ENCODE peak calls at places on chromosomes 16 and 17, in nine cellular contexts. One of them, this sample, is unnamed.

GRCh38 chr16:74257061-74257460 is 39.6 kb upstream of the PSMD7 start:
- DNase-seq in stomach: no peak
- DNase-seq in body of pancreas: no peak
- DNase-seq in heart right ventricle: no peak
- DNase-seq in MM.1S: no peak
- DNase-seq in Panc1: no peak
- DNase-seq in fibroblast of lung: no peak
- DNase-seq in HL-60: peak; percentile 71
- DNase-seq in dorsolateral prefrontal cortex: no peak
- DNase-seq in this sample: no peak

GRCh38 chr16:15704545-15704987 is 54.5 kb downstream of the NDE1 start:
- DNase-seq in stomach: peak; percentile 70
- DNase-seq in body of pancreas: peak; percentile 78
- DNase-seq in heart right ventricle: peak; percentile 81
- DNase-seq in MM.1S: peak; percentile 26
- DNase-seq in Panc1: peak; percentile 58
- DNase-seq in fibroblast of lung: peak; percentile 50
- DNase-seq in HL-60: peak; percentile 70
- DNase-seq in dorsolateral prefrontal cortex: peak; percentile 75
- DNase-seq in this sample: peak; percentile 61

GRCh38 chr16:88970095-88970494 is 6.9 kb downstream of the CBFA2T3 start:
- DNase-seq in stomach: no peak
- DNase-seq in body of pancreas: no peak
- DNase-seq in heart right ventricle: no peak
- DNase-seq in MM.1S: peak; percentile 18
- DNase-seq in Panc1: no peak
- DNase-seq in fibroblast of lung: no peak
- DNase-seq in HL-60: no peak
- DNase-seq in dorsolateral prefrontal cortex: no peak
- DNase-seq in this sample: no peak

GRCh38 chr17:78421534-78422266 is 43.3 kb downstream of the PGS1 start:
- DNase-seq in stomach: peak; percentile 80
- DNase-seq in body of pancreas: peak; percentile 81
- DNase-seq in heart right ventricle: peak; percentile 76
- DNase-seq in MM.1S: peak; percentile 51
- DNase-seq in Panc1: peak; percentile 51
- DNase-seq in fibroblast of lung: peak; percentile 56
- DNase-seq in HL-60: peak; percentile 75
- DNase-seq in dorsolateral prefrontal cortex: peak; percentile 65
- DNase-seq in this sample: peak; percentile 71

GRCh38 chr17:80243526-80244433 is 16.9 kb upstream of the RNF213 start:
- DNase-seq in stomach: no peak
- DNase-seq in body of pancreas: no peak
- DNase-seq in heart right ventricle: no peak
- DNase-seq in MM.1S: no peak
- DNase-seq in Panc1: no peak
- DNase-seq in fibroblast of lung: no peak
- DNase-seq in HL-60: no peak
- DNase-seq in dorsolateral prefrontal cortex: no peak
- DNase-seq in this sample: no peak

GRCh38 chr16:80903616-80904015 is 99.2 kb upstream of the CDYL2 start:
- DNase-seq in stomach: no peak
- DNase-seq in body of pancreas: no peak
- DNase-seq in heart right ventricle: no peak
- DNase-seq in MM.1S: no peak
- DNase-seq in Panc1: no peak
- DNase-seq in fibroblast of lung: no peak
- DNase-seq in HL-60: no peak
- DNase-seq in dorsolateral prefrontal cortex: no peak
- DNase-seq in this sample: no peak

GRCh38 chr17:27982688-27983087 is 59.8 kb upstream of the NLK start:
- DNase-seq in stomach: no peak
- DNase-seq in body of pancreas: no peak
- DNase-seq in heart right ventricle: no peak
- DNase-seq in MM.1S: no peak
- DNase-seq in Panc1: no peak
- DNase-seq in fibroblast of lung: no peak
- DNase-seq in HL-60: no peak
- DNase-seq in dorsolateral prefrontal cortex: no peak
- DNase-seq in this sample: no peak

GRCh38 chr16:66905633-66906539 is 12.8 kb downstream of the CDH16 start:
- DNase-seq in stomach: peak; percentile 86
- DNase-seq in body of pancreas: peak; percentile 71
- DNase-seq in heart right ventricle: peak; percentile 88
- DNase-seq in MM.1S: peak; percentile 88
- DNase-seq in Panc1: no peak
- DNase-seq in fibroblast of lung: no peak
- DNase-seq in HL-60: no peak
- DNase-seq in dorsolateral prefrontal cortex: no peak
- DNase-seq in this sample: peak; percentile 54

GRCh38 chr17:20189979-20190378 is 180.8 kb downstream of the SPECC1 start:
- DNase-seq in stomach: no peak
- DNase-seq in body of pancreas: no peak
- DNase-seq in heart right ventricle: no peak
- DNase-seq in MM.1S: no peak
- DNase-seq in Panc1: no peak
- DNase-seq in fibroblast of lung: no peak
- DNase-seq in HL-60: no peak
- DNase-seq in dorsolateral prefrontal cortex: no peak
- DNase-seq in this sample: no peak

GRCh38 chr17:58282442-58282841 is 1.7 kb upstream of the MPO start:
- DNase-seq in stomach: no peak
- DNase-seq in body of pancreas: no peak
- DNase-seq in heart right ventricle: no peak
- DNase-seq in MM.1S: no peak
- DNase-seq in Panc1: no peak
- DNase-seq in fibroblast of lung: no peak
- DNase-seq in HL-60: peak; percentile 41
- DNase-seq in dorsolateral prefrontal cortex: no peak
- DNase-seq in this sample: no peak

GRCh38 chr16:21033707-21034106 is 116.9 kb downstream of the DNAH3 start:
- DNase-seq in stomach: no peak
- DNase-seq in body of pancreas: peak; percentile 17
- DNase-seq in heart right ventricle: peak; percentile 76
- DNase-seq in MM.1S: no peak
- DNase-seq in Panc1: no peak
- DNase-seq in fibroblast of lung: no peak
- DNase-seq in HL-60: no peak
- DNase-seq in dorsolateral prefrontal cortex: no peak
- DNase-seq in this sample: no peak

GRCh38 chr16:89602273-89602951 is 11.0 kb upstream of the DPEP1 start:
- DNase-seq in stomach: no peak
- DNase-seq in body of pancreas: no peak
- DNase-seq in heart right ventricle: peak; percentile 29
- DNase-seq in MM.1S: no peak
- DNase-seq in Panc1: no peak
- DNase-seq in fibroblast of lung: peak; percentile 91
- DNase-seq in HL-60: peak; percentile 8
- DNase-seq in dorsolateral prefrontal cortex: peak; percentile 76
- DNase-seq in this sample: peak; percentile 54

GRCh38 chr17:17414316-17414937 is 62.4 kb upstream of the MED9 start:
- DNase-seq in stomach: no peak
- DNase-seq in body of pancreas: peak; percentile 17
- DNase-seq in heart right ventricle: peak; percentile 28
- DNase-seq in MM.1S: no peak
- DNase-seq in Panc1: no peak
- DNase-seq in fibroblast of lung: peak; percentile 75
- DNase-seq in HL-60: no peak
- DNase-seq in dorsolateral prefrontal cortex: peak; percentile 73
- DNase-seq in this sample: no peak

DNA sequence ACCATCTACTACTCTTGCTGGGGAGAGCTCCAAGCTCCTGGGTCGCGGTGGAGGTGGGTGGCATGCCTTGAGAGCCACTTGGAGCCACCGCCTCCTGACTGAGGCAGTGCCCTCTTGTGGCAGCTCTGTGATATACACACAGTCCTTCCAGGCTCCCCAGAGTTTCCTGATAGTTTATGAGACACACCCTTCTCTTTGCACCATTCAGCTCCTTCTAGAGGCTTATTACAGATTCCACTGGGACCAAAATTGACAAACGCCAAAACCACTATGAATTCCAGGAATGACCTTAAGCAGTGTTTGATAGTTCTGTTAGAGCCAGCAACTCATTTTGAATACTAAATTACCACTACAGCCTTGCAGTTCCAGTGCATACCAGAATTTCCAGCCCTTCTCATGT is 170.1 kb upstream of the CDH13 start:
- DNase-seq in stomach: peak; percentile 69
- DNase-seq in body of pancreas: peak; percentile 69
- DNase-seq in heart right ventricle: peak; percentile 26
- DNase-seq in MM.1S: peak; percentile 39
- DNase-seq in Panc1: peak; percentile 24
- DNase-seq in fibroblast of lung: peak; percentile 47
- DNase-seq in HL-60: peak; percentile 50
- DNase-seq in dorsolateral prefrontal cortex: no peak
- DNase-seq in this sample: no peak
- TF ChIP-seq CTCF in stomach: peak; percentile 73
- TF ChIP-seq CTCF in body of pancreas: peak; percentile 66
- TF ChIP-seq CTCF in heart right ventricle: peak; percentile 72
- TF ChIP-seq CTCF in MM.1S: peak; percentile 55
- TF ChIP-seq CTCF in Panc1: peak; percentile 79
- TF ChIP-seq CTCF in fibroblast of lung: peak; percentile 52
- TF ChIP-seq CTCF in HL-60: peak; percentile 58
- TF ChIP-seq CTCF in dorsolateral prefrontal cortex: peak; percentile 75
- TF ChIP-seq CTCF in this sample: peak; percentile 24

GRCh38 chr16:2720719-2721633 is 952 bp upstream of the PRSS27 start:
- DNase-seq in stomach: peak; percentile 84
- DNase-seq in body of pancreas: peak; percentile 84
- DNase-seq in heart right ventricle: peak; percentile 77
- DNase-seq in MM.1S: peak; percentile 91
- DNase-seq in Panc1: no peak
- DNase-seq in fibroblast of lung: peak; percentile 74
- DNase-seq in HL-60: peak; percentile 85
- DNase-seq in dorsolateral prefrontal cortex: no peak
- DNase-seq in this sample: peak; percentile 83

GRCh38 chr16:2716948-2717347 is 3.1 kb downstream of the PRSS27 start:
- DNase-seq in stomach: no peak
- DNase-seq in body of pancreas: no peak
- DNase-seq in heart right ventricle: no peak
- DNase-seq in MM.1S: no peak
- DNase-seq in Panc1: no peak
- DNase-seq in fibroblast of lung: no peak
- DNase-seq in HL-60: no peak
- DNase-seq in dorsolateral prefrontal cortex: no peak
- DNase-seq in this sample: peak; percentile 25

GRCh38 chr16:2720063-2720455 is at the start of gene PRSS27:
- DNase-seq in stomach: no peak
- DNase-seq in body of pancreas: no peak
- DNase-seq in heart right ventricle: no peak
- DNase-seq in MM.1S: no peak
- DNase-seq in Panc1: no peak
- DNase-seq in fibroblast of lung: no peak
- DNase-seq in HL-60: no peak
- DNase-seq in dorsolateral prefrontal cortex: no peak
- DNase-seq in this sample: no peak

GRCh38 chr16:2717360-2718263 is 2.4 kb downstream of the PRSS27 start:
- DNase-seq in stomach: no peak
- DNase-seq in body of pancreas: no peak
- DNase-seq in heart right ventricle: no peak
- DNase-seq in MM.1S: no peak
- DNase-seq in Panc1: no peak
- DNase-seq in fibroblast of lung: no peak
- DNase-seq in HL-60: no peak
- DNase-seq in dorsolateral prefrontal cortex: no peak
- DNase-seq in this sample: no peak

GRCh38 chr16:2719328-2720062 is 529 bp downstream of the PRSS27 start:
- DNase-seq in stomach: peak; percentile 68
- DNase-seq in body of pancreas: peak; percentile 30
- DNase-seq in heart right ventricle: no peak
- DNase-seq in MM.1S: no peak
- DNase-seq in Panc1: no peak
- DNase-seq in fibroblast of lung: no peak
- DNase-seq in HL-60: no peak
- DNase-seq in dorsolateral prefrontal cortex: no peak
- DNase-seq in this sample: no peak
- H3K27ac ChIP-seq in stomach: peak overlapping the region; percentile 41
- H3K27ac ChIP-seq in body of pancreas: no peak overlapping the region
- H3K27ac ChIP-seq in heart right ventricle: no peak overlapping the region
- H3K27ac ChIP-seq in MM.1S: no peak overlapping the region
- H3K27ac ChIP-seq in Panc1: peak overlapping the region; percentile 82
- H3K27ac ChIP-seq in fibroblast of lung: no peak overlapping the region
- H3K27ac ChIP-seq in HL-60: no peak overlapping the region
- H3K27ac ChIP-seq in dorsolateral prefrontal cortex: no peak overlapping the region
- H3K27ac ChIP-seq in this sample: no peak overlapping the region

DNA sequence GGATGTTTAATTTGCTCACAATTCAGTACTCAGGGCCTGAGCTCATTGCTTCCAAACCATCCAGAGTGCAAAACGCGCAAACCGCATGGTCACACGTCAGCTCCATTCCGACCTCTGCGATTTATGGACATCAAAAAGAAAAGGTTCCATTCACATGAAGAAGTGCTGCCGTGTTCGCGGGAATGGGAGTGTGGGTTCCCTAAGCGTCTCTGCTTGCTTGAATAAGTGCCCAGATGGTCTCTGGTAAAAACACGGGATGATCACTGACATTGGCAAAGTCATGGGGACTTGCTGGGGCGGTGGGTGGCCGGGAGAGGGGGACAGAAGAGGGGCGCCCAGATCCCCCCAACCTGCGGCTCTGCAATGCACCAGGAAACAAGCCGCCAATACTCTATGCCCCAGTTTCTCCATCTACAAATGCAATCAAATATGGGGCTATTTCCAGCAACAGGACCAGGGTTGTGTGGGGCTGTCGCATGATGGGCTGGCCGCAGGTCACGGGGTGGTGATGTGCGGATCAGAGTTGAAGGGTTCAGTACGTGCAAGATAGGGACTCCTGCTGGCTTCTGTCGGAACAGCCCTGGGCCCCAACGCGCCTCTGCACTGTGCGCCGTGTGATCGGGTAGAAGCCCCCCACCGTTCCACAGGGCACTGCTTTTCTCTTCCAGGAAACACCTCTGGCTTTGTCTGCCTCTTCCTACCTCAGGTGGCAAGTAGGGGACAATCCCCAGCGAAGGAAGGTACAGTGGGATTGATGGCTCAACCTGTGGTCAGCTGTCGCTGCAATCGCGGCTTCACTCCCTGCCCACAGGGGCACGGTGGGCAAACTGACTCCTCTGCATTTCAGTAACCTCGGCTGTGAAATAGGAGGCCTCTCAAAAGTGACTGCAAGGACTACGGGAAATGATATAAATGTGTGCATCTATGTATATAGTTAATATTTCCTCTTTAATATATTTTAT is 11.2 kb downstream of the FOXF1 start:
- DNase-seq in stomach: no peak
- DNase-seq in body of pancreas: no peak
- DNase-seq in heart right ventricle: no peak
- DNase-seq in MM.1S: no peak
- DNase-seq in Panc1: no peak
- DNase-seq in fibroblast of lung: no peak
- DNase-seq in HL-60: no peak
- DNase-seq in dorsolateral prefrontal cortex: no peak
- DNase-seq in this sample: no peak
- TF ChIP-seq CTCF in stomach: no peak
- TF ChIP-seq CTCF in body of pancreas: no peak
- TF ChIP-seq CTCF in heart right ventricle: no peak
- TF ChIP-seq CTCF in MM.1S: no peak
- TF ChIP-seq CTCF in Panc1: no peak
- TF ChIP-seq CTCF in fibroblast of lung: no peak
- TF ChIP-seq CTCF in HL-60: no peak
- TF ChIP-seq CTCF in dorsolateral prefrontal cortex: no peak
- TF ChIP-seq CTCF in this sample: no peak

DNA sequence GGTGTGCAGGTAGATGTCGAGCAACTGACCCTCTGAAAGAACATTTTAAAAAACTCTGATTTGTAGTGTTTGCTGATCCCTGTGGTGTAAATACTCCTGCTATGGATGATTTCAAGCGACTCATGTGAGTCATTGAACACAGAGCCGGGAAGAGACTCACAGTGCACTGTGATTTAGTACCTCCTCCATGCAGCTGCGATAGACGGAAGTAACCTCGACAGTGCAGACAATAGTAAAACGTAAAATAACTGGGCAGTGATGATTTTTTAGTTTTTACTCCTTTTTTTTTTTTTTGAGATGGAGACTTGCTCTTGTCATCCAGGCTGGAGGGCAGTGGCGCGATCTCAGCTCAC is 8.7 kb downstream of the TBX21 start:
- DNase-seq in stomach: no peak
- DNase-seq in body of pancreas: no peak
- DNase-seq in heart right ventricle: no peak
- DNase-seq in MM.1S: no peak
- DNase-seq in Panc1: no peak
- DNase-seq in fibroblast of lung: no peak
- DNase-seq in HL-60: no peak
- DNase-seq in dorsolateral prefrontal cortex: no peak
- DNase-seq in this sample: no peak
- H3K27ac ChIP-seq in stomach: no peak overlapping the region
- H3K27ac ChIP-seq in body of pancreas: no peak overlapping the region
- H3K27ac ChIP-seq in heart right ventricle: no peak overlapping the region
- H3K27ac ChIP-seq in MM.1S: no peak overlapping the region
- H3K27ac ChIP-seq in Panc1: no peak overlapping the region
- H3K27ac ChIP-seq in fibroblast of lung: no peak overlapping the region
- H3K27ac ChIP-seq in HL-60: no peak overlapping the region
- H3K27ac ChIP-seq in dorsolateral prefrontal cortex: no peak overlapping the region
- H3K27ac ChIP-seq in this sample: no peak overlapping the region

This sample was measured in CD4-positive, alpha-beta T cell.